ENCODE peak calls at places on chromosomes 7 and 10, in nine cellular contexts. J, Q, M, Y, H, C, V, P and Z are unnamed samples.

GRCh38 chr7:40211291-40212003 is 76.6 kb downstream of the SUGCT start:
- DNase-seq in Y (no peak), P (no peak), C (no peak), V (no peak), J (peak; percentile 71), H (no peak), M (no peak), Q (no peak), Z (no peak)

GRCh38 chr7:79221211-79221610 is 232.3 kb downstream of the MAGI2 start:
- DNase-seq in V (no peak), C (no peak), Y (no peak), Q (no peak), H (no peak), P (no peak), J (no peak), M (no peak), Z (no peak)

GRCh38 chr10:35259769-35260397 is 76.4 kb upstream of the CCNY start:
- DNase-seq in J (peak; percentile 79), M (no peak), C (no peak), Q (peak; percentile 74), V (no peak), Y (no peak), H (no peak), P (no peak), Z (no peak)

GRCh38 chr10:132785433-132786278 is at the start of gene NKX6-2:
- DNase-seq in H (peak; percentile 68), V (no peak), C (no peak), P (no peak), Y (no peak), Q (no peak), M (no peak), J (peak; percentile 13), Z (no peak)

GRCh38 chr10:55550241-55550640 is 749.2 kb upstream of the PCDH15 start:
- DNase-seq in J (peak; percentile 5), Q (no peak), M (no peak), C (no peak), Y (no peak), P (no peak), V (no peak), H (no peak), Z (peak; percentile 5)

GRCh38 chr7:45084336-45084735 is 4.4 kb downstream of the NACAD start:
- DNase-seq in Y (no peak), V (no peak), H (no peak), Q (no peak), J (no peak), M (no peak), C (no peak), P (no peak), Z (no peak)

GRCh38 chr10:78578929-78579328 is 489.8 kb upstream of the ZMIZ1 start:
- DNase-seq in Y (no peak), V (no peak), C (peak; percentile 77), M (no peak), J (no peak), Q (no peak), H (no peak), P (peak; percentile 21), Z (no peak)

GRCh38 chr7:82429408-82429807 is 14.2 kb downstream of the CACNA2D1 start:
- DNase-seq in H (no peak), Y (no peak), M (no peak), C (no peak), V (no peak), P (no peak), Q (no peak), J (no peak), Z (no peak)

GRCh38 chr7:136055266-136055665 is 78.1 kb upstream of the MTPN start:
- DNase-seq in V (no peak), Y (no peak), H (no peak), Q (no peak), M (no peak), P (no peak), J (no peak), C (no peak), Z (no peak)

GRCh38 chr7:95758187-95758586 is 14.2 kb upstream of the DYNC1I1 start:
- DNase-seq in C (no peak), Y (no peak), V (no peak), H (no peak), M (no peak), J (no peak), P (no peak), Q (no peak), Z (peak; percentile 37)

GRCh38 chr10:89646833-89647570 is 2.0 kb upstream of the PANK1 start:
- DNase-seq in V (no peak), Q (no peak), J (no peak), H (no peak), Y (no peak), M (no peak), P (no peak), C (no peak), Z (no peak)

GRCh38 chr10:94725871-94726270 is 36.6 kb upstream of the CYP2C19 start:
- DNase-seq in P (no peak), M (no peak), V (no peak), H (no peak), Q (no peak), Y (no peak), J (peak; percentile 1), C (no peak), Z (no peak)

GRCh38 chr10:4470231-4470840 is 355.7 kb upstream of the AKR1E2 start:
- DNase-seq in Q (peak; percentile 51), M (no peak), H (no peak), C (no peak), J (peak; percentile 85), Y (no peak), P (no peak), V (no peak), Z (no peak)

GRCh38 chr7:4015371-4015770 is 666.7 kb upstream of the FOXK1 start:
- DNase-seq in Q (no peak), V (no peak), J (no peak), H (no peak), C (no peak), Y (no peak), P (no peak), M (no peak), Z (no peak)

GRCh38 chr7:107865956-107866775 is 24.8 kb upstream of the DLD start:
- DNase-seq in Y (no peak), M (no peak), C (no peak), H (no peak), V (no peak), J (no peak), P (no peak), Q (no peak), Z (no peak)